ENCODE peak calls at places on chromosomes 11 and 22, in six cellular contexts. K, W, L, A, I and R are unnamed samples.

GRCh38 chr11:42806191-42806590 is 505.6 kb upstream of the API5 start:
- DNase-seq in K (no peak), W (no peak), L (no peak), A (no peak), I (no peak), R (no peak)

GRCh38 chr11:199004-199581 is 6.2 kb downstream of the SCGB1C1 start:
- DNase-seq in K (no peak), W (no peak), L (no peak), A (no peak), I (no peak), R (no peak)

GRCh38 chr11:118230088-118230487 is 5.3 kb upstream of the JAML start:
- DNase-seq in K (no peak), W (no peak), L (no peak), A (no peak), I (no peak), R (no peak)

GRCh38 chr11:91749231-91749630 is 475.4 kb upstream of the FAT3 start:
- DNase-seq in K (no peak), W (no peak), L (no peak), A (no peak), I (no peak), R (no peak)

GRCh38 chr22:36757608-36758220 is 18.2 kb downstream of the IFT27 start:
- DNase-seq in K (peak), W (peak), L (peak), A (peak), I (peak), R (peak)

GRCh38 chr11:76368497-76368896 is 12.4 kb downstream of the THAP12 start:
- DNase-seq in K (no peak), W (no peak), L (no peak), A (no peak), I (no peak), R (no peak)

GRCh38 chr11:14059491-14059890 is 97.0 kb downstream of the SPON1 start:
- DNase-seq in K (no peak), W (no peak), L (no peak), A (no peak), I (no peak), R (no peak)

GRCh38 chr22:49975543-49976389 is 15.2 kb downstream of the PIM3 start:
- DNase-seq in K (no peak), W (no peak), L (no peak), A (peak), I (no peak), R (no peak)

GRCh38 chr22:40709752-40710413 is 30.6 kb downstream of the MCHR1 start:
- DNase-seq in K (no peak), W (no peak), L (no peak), A (no peak), I (no peak), R (no peak)

GRCh38 chr11:103587951-103588788 is 448.3 kb upstream of the DDI1 start:
- DNase-seq in K (no peak), W (no peak), L (no peak), A (no peak), I (peak), R (no peak)

GRCh38 chr22:37377927-37378326 is 49.4 kb downstream of the ELFN2 start:
- DNase-seq in K (no peak), W (peak), L (no peak), A (no peak), I (no peak), R (peak)

GRCh38 chr11:73206751-73207280 is 11.3 kb upstream of the P2RY2 start:
- DNase-seq in K (no peak), W (no peak), L (no peak), A (no peak), I (no peak), R (no peak)

GRCh38 chr11:70772950-70773349 is 374.6 kb downstream of the CTTN start:
- DNase-seq in K (no peak), W (no peak), L (no peak), A (no peak), I (no peak), R (no peak)

GRCh38 chr11:106231591-106231990 is 154.1 kb downstream of the AASDHPPT start:
- DNase-seq in K (no peak), W (no peak), L (no peak), A (no peak), I (peak), R (no peak)

GRCh38 chr22:47001288-47001687 is 238.8 kb downstream of the TBC1D22A start:
- DNase-seq in K (no peak), W (no peak), L (no peak), A (no peak), I (no peak), R (peak)

GRCh38 chr22:40817737-40818136 is 1.4 kb downstream of the SLC25A17 start:
- DNase-seq in K (no peak), W (peak), L (no peak), A (no peak), I (no peak), R (peak)

GRCh38 chr11:24226606-24227005 is 270.2 kb upstream of the LUZP2 start:
- DNase-seq in K (no peak), W (no peak), L (no peak), A (no peak), I (no peak), R (no peak)

GRCh38 chr11:71156301-71156700 is 96.1 kb downstream of the SHANK2 start:
- DNase-seq in K (no peak), W (no peak), L (no peak), A (no peak), I (no peak), R (no peak)

GRCh38 chr11:78801161-78801884 is 226.7 kb upstream of the NARS2 start:
- DNase-seq in K (no peak), W (no peak), L (no peak), A (no peak), I (peak), R (no peak)

GRCh38 chr11:96179905-96180304 is 163.1 kb downstream of the MAML2 start:
- DNase-seq in K (no peak), W (no peak), L (no peak), A (no peak), I (no peak), R (no peak)

GRCh38 chr11:8329961-8330361 is 66.3 kb upstream of the LMO1 start:
- DNase-seq in K (no peak), W (no peak), L (no peak), A (peak), I (no peak), R (no peak)

GRCh38 chr22:39546889-39547586 is 14.5 kb upstream of the RPS19BP1 start:
- DNase-seq in K (no peak), W (no peak), L (no peak), A (no peak), I (peak), R (no peak)

GRCh38 chr11:108414958-108415357 is 52.4 kb downstream of the C11orf65 start:
- DNase-seq in K (no peak), W (no peak), L (no peak), A (no peak), I (no peak), R (no peak)
- TF ChIP-seq CTCF in K (no peak), W (no peak), L (no peak), A (no peak), I (no peak), R (no peak)

DNA sequence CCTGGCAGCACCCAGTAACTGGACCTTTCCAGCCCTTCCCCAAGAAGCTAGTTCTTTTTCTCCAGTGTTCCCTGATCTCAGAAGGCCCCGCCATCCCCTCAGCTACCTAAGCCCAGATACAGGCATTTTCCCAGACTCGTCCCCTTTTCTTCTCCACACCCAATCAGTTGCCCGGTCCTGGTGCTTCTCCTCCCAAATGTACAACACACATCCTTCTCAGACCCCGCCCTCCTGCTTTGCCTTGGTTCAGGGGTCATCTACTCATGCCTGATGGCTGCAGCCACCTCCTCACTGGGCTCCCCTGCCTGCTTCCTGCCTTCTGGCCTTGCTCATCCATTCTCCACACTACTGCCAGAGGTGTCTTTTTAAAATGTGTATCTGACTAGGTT is 6.5 kb downstream of the TKFC start:
- DNase-seq in K (no peak), W (no peak), L (no peak), A (no peak), I (no peak), R (no peak)
- TF ChIP-seq CTCF in K (no peak), W (no peak), L (no peak), A (no peak), I (no peak), R (no peak)

DNA sequence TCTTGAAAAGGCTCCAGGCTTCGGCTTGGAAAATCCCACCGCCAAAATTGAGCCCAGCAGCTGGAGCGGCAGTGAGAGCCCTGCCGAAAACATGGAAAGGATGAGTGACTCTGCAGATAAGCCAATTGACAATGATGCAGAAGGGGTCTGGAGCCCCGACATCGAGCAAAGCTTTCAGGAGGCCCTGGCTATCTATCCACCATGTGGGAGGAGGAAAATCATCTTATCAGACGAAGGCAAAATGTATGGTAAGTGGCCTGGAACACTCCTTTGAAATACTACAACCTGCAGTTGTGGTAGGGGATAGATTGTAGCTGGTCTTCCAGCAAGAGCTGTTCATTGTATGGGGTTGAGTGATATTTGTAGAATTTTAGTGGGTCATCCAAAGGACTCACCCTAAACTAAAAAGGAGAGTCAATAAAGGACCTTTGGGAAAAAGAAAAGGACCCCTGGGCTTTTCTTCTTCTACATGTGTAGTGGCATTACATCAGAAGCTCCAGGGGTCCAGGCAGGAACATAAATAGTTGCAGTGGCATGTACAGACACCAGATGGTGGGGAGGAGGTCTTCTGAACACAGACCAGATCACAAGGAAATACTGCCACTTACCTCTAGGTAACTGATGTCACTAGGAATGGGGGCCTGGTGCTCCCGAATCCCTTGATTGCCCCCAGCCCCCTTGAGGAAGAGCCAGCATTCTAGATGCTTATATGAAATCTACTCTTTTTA is 90.1 kb downstream of the TEAD1 start:
- DNase-seq in K (no peak), W (no peak), L (no peak), A (no peak), I (no peak), R (no peak)
- TF ChIP-seq CTCF in K (no peak), W (no peak), L (no peak), A (no peak), I (no peak), R (no peak)

GRCh38 chr11:133064961-133065360 is 467.3 kb downstream of the OPCML start:
- DNase-seq in K (no peak), W (no peak), L (no peak), A (no peak), I (no peak), R (no peak)

GRCh38 chr11:133065847-133066485 is 466.3 kb downstream of the OPCML start:
- DNase-seq in K (no peak), W (no peak), L (no peak), A (no peak), I (no peak), R (no peak)

GRCh38 chr11:133070053-133070713 is 462.1 kb downstream of the OPCML start:
- DNase-seq in K (no peak), W (no peak), L (no peak), A (no peak), I (no peak), R (no peak)

GRCh38 chr11:133058501-133058900 is 473.8 kb downstream of the OPCML start:
- DNase-seq in K (no peak), W (no peak), L (no peak), A (no peak), I (no peak), R (no peak)

DNA sequence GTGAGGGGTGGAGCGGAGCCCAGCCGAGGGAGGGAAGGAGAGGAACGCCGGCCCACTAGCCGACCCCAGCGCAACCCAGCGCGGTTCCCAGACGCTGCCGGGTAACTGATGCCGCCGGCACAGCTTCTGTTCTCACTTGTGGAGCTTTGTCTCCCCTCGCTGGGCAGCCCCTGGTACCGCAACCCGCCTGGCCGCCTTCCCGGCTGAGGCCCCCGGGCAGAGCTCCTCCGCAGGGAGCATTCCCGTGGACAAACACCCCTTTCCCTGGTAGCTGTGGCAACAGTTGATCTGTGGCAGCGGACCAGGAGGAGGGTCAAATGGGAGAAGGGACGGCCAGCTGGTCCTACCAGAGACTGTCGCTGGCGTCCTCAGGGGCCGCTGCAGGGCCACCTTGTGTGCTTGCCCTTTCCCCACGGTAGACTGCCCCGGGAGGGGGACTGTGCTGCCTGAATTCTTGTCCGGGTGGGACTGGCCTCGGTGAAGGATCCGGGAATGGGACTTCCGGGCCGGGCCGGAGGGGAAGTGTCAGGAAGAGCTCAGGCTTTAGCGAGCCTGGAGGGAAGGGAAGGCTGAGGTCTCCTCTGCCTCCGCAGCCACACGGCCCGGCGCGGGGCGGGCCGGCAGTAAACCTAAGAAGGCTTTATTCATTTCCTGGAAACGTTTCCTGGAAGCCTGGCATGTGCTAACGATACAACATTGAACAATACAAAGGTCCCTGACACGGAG is 468.0 kb downstream of the OPCML start:
- DNase-seq in K (no peak), W (no peak), L (peak), A (peak), I (peak), R (peak)
- TF ChIP-seq CTCF in K (no peak), W (peak), L (no peak), A (peak), I (peak), R (peak)

DNA sequence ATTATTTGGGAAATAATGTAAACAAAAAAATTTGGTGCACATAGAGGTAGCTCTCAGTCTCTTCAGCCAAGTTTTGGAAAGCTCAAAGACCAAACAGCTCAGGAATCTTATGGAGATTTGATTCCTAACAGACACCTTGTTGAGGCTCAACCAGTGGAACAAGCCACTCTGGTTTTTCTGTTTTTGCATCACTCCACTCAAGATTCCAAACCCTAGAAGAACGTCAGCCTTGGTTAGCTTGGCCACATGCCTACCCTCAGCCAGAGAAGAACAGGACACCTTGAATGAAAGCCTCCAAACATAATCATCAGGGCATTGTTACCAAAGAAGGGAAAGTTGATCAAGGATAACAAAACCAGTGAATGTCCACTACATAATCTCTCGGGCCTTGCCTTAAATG is 3.8 kb upstream of the SMCO4 start:
- DNase-seq in K (no peak), W (no peak), L (no peak), A (no peak), I (no peak), R (no peak)
- TF ChIP-seq CTCF in K (no peak), W (no peak), L (no peak), A (no peak), I (no peak), R (no peak)

GRCh38 chr22:34115722-34116121 is 195.4 kb upstream of the LARGE1 start:
- DNase-seq in K (no peak), W (no peak), L (no peak), A (no peak), I (no peak), R (no peak)

GRCh38 chr22:34108168-34108567 is 187.9 kb upstream of the LARGE1 start:
- DNase-seq in K (no peak), W (no peak), L (no peak), A (no peak), I (no peak), R (no peak)

GRCh38 chr22:34116126-34116525 is 195.8 kb upstream of the LARGE1 start:
- DNase-seq in K (no peak), W (no peak), L (no peak), A (no peak), I (no peak), R (no peak)

GRCh38 chr22:34113381-34113780 is 193.1 kb upstream of the LARGE1 start:
- DNase-seq in K (no peak), W (no peak), L (no peak), A (no peak), I (no peak), R (no peak)

DNA sequence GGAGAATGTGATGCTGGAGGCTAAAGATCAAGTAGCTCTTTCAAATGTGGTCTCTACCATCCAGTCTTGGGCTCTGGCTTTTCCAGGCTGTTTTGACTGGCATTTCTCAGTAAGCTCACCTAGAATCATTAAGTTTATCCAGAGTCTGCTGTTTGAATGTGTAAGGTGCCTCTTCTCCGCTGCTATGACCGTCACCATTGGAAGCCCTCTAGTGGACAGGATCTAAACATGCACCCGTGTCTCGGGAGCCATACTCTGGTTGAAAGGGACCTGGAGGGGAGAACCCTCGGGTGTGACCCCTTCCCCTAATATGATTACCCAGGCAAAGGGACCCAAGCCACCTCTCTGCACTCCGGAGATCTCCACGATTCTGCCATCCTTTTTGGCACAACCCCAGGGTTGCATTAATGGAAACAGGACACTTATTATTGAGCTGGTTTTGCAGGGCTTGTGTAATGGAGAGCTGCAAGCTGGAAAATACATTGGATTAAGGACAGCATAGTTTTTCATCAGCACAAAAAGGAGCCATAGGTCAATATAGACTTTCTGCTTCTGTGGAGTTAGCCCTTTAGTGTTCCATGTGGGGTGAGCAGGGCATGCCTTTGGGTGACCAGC is 191.0 kb upstream of the LARGE1 start:
- DNase-seq in K (peak), W (peak), L (peak), A (peak), I (peak), R (peak)
- TF ChIP-seq CTCF in K (no peak), W (peak), L (peak), A (peak), I (peak), R (peak)

GRCh38 chr11:93034031-93034430 is 64.6 kb downstream of the MTNR1B start:
- DNase-seq in K (no peak), W (no peak), L (no peak), A (no peak), I (no peak), R (no peak)

GRCh38 chr11:93034640-93035039 is 65.2 kb downstream of the MTNR1B start:
- DNase-seq in K (no peak), W (no peak), L (no peak), A (no peak), I (no peak), R (no peak)

GRCh38 chr11:93031386-93031785 is 61.9 kb downstream of the MTNR1B start:
- DNase-seq in K (no peak), W (no peak), L (no peak), A (no peak), I (peak), R (no peak)

GRCh38 chr11:93033093-93033492 is 63.6 kb downstream of the MTNR1B start:
- DNase-seq in K (no peak), W (no peak), L (no peak), A (no peak), I (no peak), R (no peak)

DNA sequence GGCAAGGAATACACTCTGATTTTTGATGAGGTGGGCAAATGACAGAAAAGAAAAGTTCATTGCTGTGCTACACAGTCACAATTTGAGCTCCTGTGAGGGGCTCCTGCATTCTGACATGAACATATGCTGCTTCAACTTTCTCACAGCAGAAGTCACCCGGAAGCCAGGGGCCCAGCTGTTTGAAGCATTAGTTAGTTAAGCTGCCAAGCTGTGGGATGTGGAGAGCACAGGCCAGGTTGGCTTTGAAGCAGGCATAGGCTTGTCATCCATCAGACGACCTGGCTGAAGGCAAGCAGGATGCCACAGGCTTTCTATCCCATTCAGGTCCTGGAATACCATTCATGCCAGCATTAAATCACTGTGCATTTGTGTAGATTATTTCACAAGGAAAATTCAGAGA is 63.1 kb downstream of the MTNR1B start:
- DNase-seq in K (no peak), W (no peak), L (no peak), A (no peak), I (no peak), R (no peak)
- TF ChIP-seq CTCF in K (no peak), W (no peak), L (no peak), A (no peak), I (no peak), R (no peak)

DNA sequence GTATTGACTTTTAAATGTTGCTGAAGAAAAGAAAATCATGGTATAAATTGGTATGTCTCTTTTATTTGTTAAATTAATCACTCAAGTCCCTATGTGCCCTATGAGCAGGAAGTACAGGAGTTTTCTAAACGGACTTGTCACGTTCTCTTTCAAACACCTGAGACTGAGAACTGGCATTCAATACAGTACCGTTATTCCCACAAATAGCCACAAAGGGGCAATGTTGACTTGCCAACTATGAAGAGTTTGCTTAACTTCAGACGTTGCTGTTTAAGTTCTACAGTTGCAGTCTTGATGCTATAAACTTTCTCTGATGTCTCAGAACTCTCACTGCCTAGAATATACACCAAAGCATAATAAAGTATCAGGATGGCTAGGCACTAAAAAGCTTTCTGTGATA is 7.6 kb downstream of the OR56A1 start:
- DNase-seq in K (peak), W (peak), L (peak), A (peak), I (peak), R (peak)
- TF ChIP-seq CTCF in K (no peak), W (peak), L (peak), A (peak), I (peak), R (peak)